ENCODE peak calls at places on chromosomes 5 and 9, in four cellular contexts. W is HFFc6, A is spleen, B is chondrocyte. K is an unnamed sample.

GRCh38 chr9:35618325-35618727 is at the start of gene CD72:
- DNase-seq in B (no peak), W (no peak), A (peak), K (no peak)

GRCh38 chr9:134706522-134706921 is 64.9 kb downstream of the COL5A1 start:
- DNase-seq in A (no peak), W (peak), B (no peak), K (no peak)

GRCh38 chr9:20729545-20729944 is 45.5 kb downstream of the FOCAD start:
- DNase-seq in W (peak), B (no peak), A (no peak), K (no peak)

GRCh38 chr9:24245988-24246387 is 299.7 kb downstream of the IZUMO3 start:
- DNase-seq in A (no peak), W (peak), B (no peak), K (no peak)

GRCh38 chr9:32631991-32632390 is 3.5 kb downstream of the TAF1L start:
- DNase-seq in W (no peak), B (no peak), A (no peak), K (no peak)

GRCh38 chr9:32128546-32128945 is 255.9 kb upstream of the ACO1 start:
- DNase-seq in A (no peak), B (no peak), W (no peak), K (no peak)

GRCh38 chr9:76662476-76663281 is 101.6 kb upstream of the PCA3 start:
- DNase-seq in W (no peak), B (no peak), A (no peak), K (no peak)

GRCh38 chr5:122222580-122222979 is 89.5 kb upstream of the SNCAIP start:
- DNase-seq in A (no peak), W (no peak), B (no peak), K (no peak)

GRCh38 chr5:170353946-170354345 is 35.2 kb downstream of the KCNMB1 start:
- DNase-seq in W (no peak), A (no peak), B (no peak), K (no peak)

GRCh38 chr9:122051401-122052346 is 41.4 kb downstream of the TTLL11 start:
- DNase-seq in B (no peak), W (peak), A (no peak), K (no peak)

GRCh38 chr5:178236685-178237084 is 4.1 kb upstream of the PHYKPL start:
- DNase-seq in W (no peak), B (peak), A (no peak), K (no peak)

GRCh38 chr9:5446451-5447236 is 3.7 kb upstream of the CD274 start:
- DNase-seq in A (no peak), W (no peak), B (no peak), K (no peak)

GRCh38 chr9:32589083-32589713 is 16.2 kb upstream of the NDUFB6 start:
- DNase-seq in A (no peak), W (peak), B (no peak), K (no peak)

GRCh38 chr9:113497051-113497450 is 33.5 kb downstream of the RGS3 start:
- DNase-seq in A (no peak), W (no peak), B (no peak), K (no peak)

GRCh38 chr5:74838262-74838661 is 27.9 kb downstream of the FAM169A start:
- DNase-seq in B (no peak), W (no peak), A (no peak), K (no peak)

DNA sequence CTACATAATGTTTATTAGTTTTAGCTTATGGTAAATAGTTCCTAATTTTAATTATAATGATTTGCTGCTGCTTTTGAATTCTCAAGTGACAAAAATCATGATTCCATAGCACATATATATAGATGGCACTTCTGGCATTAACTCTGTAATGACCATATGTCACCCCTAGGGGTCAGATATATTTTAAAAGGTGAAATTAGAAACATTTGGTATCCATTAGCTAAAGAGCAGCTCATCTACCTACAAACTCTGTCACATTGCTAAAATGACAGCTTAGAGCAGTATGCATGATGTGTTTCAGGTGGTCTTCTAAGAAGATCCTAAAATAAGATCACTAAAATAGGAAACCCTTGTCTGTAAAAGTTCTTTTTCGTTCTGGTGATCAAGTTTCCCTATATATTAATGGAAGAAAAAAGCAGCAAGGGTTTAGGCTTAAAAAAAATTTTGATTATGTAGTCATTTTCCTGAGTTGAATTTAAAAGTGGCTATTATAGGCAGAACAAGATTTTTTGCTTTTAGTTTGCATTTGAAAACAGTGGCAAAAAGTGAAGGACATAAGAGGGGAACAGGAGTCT is 157.7 kb upstream of the POU5F2 start:
- DNase-seq in B (no peak), W (no peak), A (no peak), K (no peak)
- TF ChIP-seq CTCF in B (peak), W (peak), A (peak), K (peak)

GRCh38 chr9:94160594-94161501 is 76.6 kb downstream of the PTPDC1 start:
- DNase-seq in W (no peak), B (no peak), A (no peak), K (no peak)
- TF ChIP-seq CTCF in W (peak), B (peak), A (no peak), K (peak)

DNA sequence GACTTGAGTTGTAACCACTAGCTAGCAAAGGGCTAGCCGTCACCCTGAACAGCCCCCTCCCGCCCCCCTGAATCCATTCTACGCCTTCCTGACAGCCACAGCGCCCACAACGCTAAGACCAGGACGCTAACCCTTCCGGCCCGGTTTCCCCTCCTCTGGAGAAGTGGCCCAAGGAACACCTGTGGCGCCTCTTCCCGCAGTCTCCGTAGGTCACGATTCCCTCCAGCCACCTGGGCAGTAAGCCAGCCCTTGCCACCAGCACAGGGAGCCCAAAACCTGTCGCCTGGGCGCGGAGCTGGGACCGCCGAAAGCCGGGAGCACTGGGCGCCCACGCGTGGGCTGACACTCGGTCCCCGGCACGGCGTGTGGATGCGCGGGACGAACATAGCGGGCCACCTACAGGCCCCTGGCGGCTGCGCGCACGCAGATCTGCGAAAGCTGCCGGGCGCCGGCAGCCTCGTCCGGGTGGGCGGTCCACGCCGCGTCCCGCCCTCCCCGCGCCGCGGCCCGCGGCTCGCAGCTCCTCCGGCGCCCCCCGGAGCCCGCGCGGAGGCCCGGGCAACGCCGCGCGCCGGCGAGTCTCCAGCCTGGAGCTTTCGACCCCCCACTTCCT is 596 bp downstream of the IRF1 start:
- DNase-seq in A (peak), W (no peak), B (no peak), K (peak)
- TF ChIP-seq CTCF in A (no peak), W (no peak), B (no peak), K (no peak)

GRCh38 chr9:106025449-106025848 is 331.1 kb downstream of the TMEM38B start:
- DNase-seq in W (no peak), A (no peak), B (no peak), K (no peak)
- TF ChIP-seq CTCF in W (no peak), A (no peak), B (peak), K (no peak)

DNA sequence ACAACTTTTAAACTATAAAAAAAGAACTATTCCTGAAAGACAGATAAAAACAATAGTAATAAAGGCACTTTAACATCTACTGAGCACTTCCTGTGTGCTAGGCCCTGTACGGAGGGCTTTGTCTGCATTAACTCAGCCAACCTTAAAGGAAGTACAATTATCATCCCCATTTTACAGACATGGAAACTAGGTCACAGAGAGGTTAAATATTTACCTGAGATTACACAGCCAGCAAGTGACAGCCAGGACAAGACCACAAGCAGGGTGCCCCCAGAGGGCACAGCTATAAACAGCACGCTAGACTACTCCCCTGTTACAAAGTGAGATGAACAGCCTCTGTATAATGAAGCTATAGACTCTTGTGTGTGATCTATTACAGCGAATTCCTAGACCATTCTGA is 25.5 kb downstream of the DDX31 start:
- DNase-seq in B (no peak), W (no peak), A (no peak), K (no peak)
- TF ChIP-seq CTCF in B (peak), W (peak), A (no peak), K (no peak)

GRCh38 chr9:78439866-78440830 is 143.2 kb downstream of the PSAT1 start:
- DNase-seq in A (no peak), W (no peak), B (no peak), K (no peak)

GRCh38 chr9:78437721-78438610 is 141.0 kb downstream of the PSAT1 start:
- DNase-seq in W (no peak), A (no peak), B (no peak), K (no peak)

GRCh38 chr9:78438765-78439164 is 141.8 kb downstream of the PSAT1 start:
- DNase-seq in B (no peak), A (no peak), W (no peak), K (no peak)

GRCh38 chr9:78441396-78441795 is 144.5 kb downstream of the PSAT1 start:
- DNase-seq in B (no peak), A (no peak), W (no peak), K (no peak)

GRCh38 chr9:78439192-78439865 is 142.4 kb downstream of the PSAT1 start:
- DNase-seq in W (peak), B (no peak), A (peak), K (peak)
- TF ChIP-seq CTCF in W (peak), B (peak), A (peak), K (peak)

DNA sequence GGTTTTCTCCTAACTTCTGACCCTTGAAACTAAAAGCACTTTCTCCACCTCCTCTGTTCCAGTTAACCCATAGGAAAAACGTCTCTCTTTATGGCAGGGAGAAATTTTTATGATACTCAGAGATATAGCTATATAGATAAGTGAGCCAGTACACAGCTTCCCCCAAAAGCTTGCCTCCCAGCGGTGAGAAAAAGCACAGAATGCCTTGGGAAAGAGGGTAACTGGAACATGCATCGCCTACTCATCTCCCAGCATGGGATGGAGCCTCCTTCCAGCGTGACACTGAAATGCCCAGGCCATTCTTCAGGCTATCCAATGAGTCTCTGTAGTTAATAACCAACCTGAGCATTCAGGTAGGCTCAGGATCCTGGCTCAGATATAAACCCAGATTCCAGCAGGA is 963.1 kb upstream of the DMAC1 start:
- DNase-seq in A (no peak), B (no peak), W (no peak), K (no peak)
- TF ChIP-seq CTCF in A (no peak), B (no peak), W (no peak), K (no peak)

DNA sequence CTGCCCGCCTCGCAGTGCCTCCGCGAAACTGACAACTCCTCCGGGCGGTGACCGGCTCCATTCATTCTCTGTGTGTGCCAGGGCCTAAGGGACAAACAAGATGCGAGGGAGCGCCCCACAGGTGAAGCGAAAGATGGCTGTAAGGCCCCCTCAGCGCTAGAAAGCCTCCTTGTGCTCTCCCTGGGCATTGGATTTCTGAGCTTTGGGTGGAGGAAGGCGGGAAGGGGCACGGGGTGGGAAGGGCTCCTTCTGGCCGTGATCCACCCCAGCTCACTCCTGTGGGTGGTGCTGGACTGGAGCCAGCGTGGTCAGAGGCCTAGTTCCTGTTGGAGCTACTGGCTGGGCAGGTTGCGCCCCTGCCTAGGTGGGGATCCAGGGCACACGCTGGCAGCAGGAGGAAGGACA is 943 bp downstream of the GALNT12 start:
- DNase-seq in B (peak), A (no peak), W (no peak), K (no peak)
- TF ChIP-seq CTCF in B (no peak), A (no peak), W (no peak), K (no peak)

K was measured in osteocyte.